ENCODE peak calls at places on chromosomes 1 and 21, in nine cellular contexts. A is fibroblast of villous mesenchyme, V is astrocyte of the spinal cord, R is neural progenitor cell, O is neural crest cell, M is sigmoid colon, T is astrocyte, E is cardiac fibroblast, B is GM20000. U is an unnamed sample.

GRCh38 chr1:204915856-204916485 is 45.3 kb downstream of the NFASC start:
- DNase-seq in T (no peak), R (no peak), B (no peak), V (no peak), M (peak; percentile 58), O (no peak), E (no peak), A (no peak), U (no peak)

GRCh38 chr1:12456979-12457378 is 161.0 kb downstream of the DHRS3 start:
- DNase-seq in O (no peak), A (no peak), T (peak; percentile 92), E (peak; percentile 71), R (no peak), M (no peak), V (peak; percentile 78), B (no peak), U (no peak)

GRCh38 chr1:222914861-222915632 is 100.2 kb downstream of the DISP1 start:
- DNase-seq in T (peak; percentile 80), E (peak; percentile 91), O (no peak), V (peak; percentile 39), A (peak; percentile 45), B (no peak), R (no peak), M (no peak), U (no peak)

GRCh38 chr1:198205021-198205684 is 48.4 kb downstream of the NEK7 start:
- DNase-seq in A (no peak), M (no peak), T (no peak), V (peak; percentile 32), O (no peak), R (no peak), E (peak; percentile 36), B (no peak), U (no peak)

GRCh38 chr1:39898648-39899603 is 2.8 kb downstream of the MYCL start:
- DNase-seq in E (peak; percentile 68), R (peak; percentile 94), V (peak; percentile 58), A (peak; percentile 65), B (peak; percentile 61), T (peak; percentile 74), M (no peak), O (peak; percentile 74), U (no peak)

GRCh38 chr1:38728176-38728908 is 131.2 kb downstream of the RRAGC start:
- DNase-seq in V (peak; percentile 72), R (peak; percentile 8), A (peak; percentile 83), E (peak; percentile 78), M (peak; percentile 81), O (no peak), T (peak; percentile 90), B (no peak), U (peak; percentile 60)

GRCh38 chr1:41856361-41857285 is 62.1 kb downstream of the HIVEP3 start:
- DNase-seq in A (no peak), E (no peak), O (no peak), V (peak; percentile 69), M (no peak), T (peak; percentile 74), R (no peak), B (no peak), U (no peak)

GRCh38 chr1:38071530-38072266 is 25.1 kb upstream of the POU3F1 start:
- DNase-seq in O (no peak), V (peak; percentile 22), B (peak; percentile 66), M (no peak), T (peak; percentile 16), E (peak; percentile 61), R (no peak), A (peak; percentile 44), U (no peak)

GRCh38 chr1:205983925-205984725 is 19.1 kb downstream of the RAB7B start:
- DNase-seq in V (peak; percentile 55), A (peak; percentile 53), R (peak; percentile 79), M (peak; percentile 72), O (peak; percentile 46), E (peak; percentile 68), B (peak; percentile 74), T (peak; percentile 51), U (no peak)

GRCh38 chr1:111471012-111471411 is 2.8 kb upstream of the C1orf162 start:
- DNase-seq in A (no peak), T (no peak), M (peak; percentile 77), E (no peak), O (no peak), B (no peak), V (no peak), R (no peak), U (no peak)

GRCh38 chr1:53634571-53634979 is 104.4 kb downstream of the GLIS1 start:
- DNase-seq in R (no peak), V (no peak), T (no peak), B (no peak), O (no peak), E (no peak), M (peak; percentile 48), A (no peak), U (no peak)

GRCh38 chr1:112358798-112359408 is 37.1 kb upstream of the CTTNBP2NL start:
- DNase-seq in T (peak; percentile 10), R (peak; percentile 65), V (peak; percentile 37), M (peak; percentile 93), E (peak; percentile 73), B (peak; percentile 57), O (peak; percentile 27), A (peak; percentile 59), U (peak; percentile 92)

GRCh38 chr1:225754940-225755635 is 22.5 kb upstream of the SRP9 start:
- DNase-seq in A (peak; percentile 91), O (no peak), E (peak; percentile 95), T (peak; percentile 97), V (peak; percentile 92), R (no peak), B (no peak), M (no peak), U (peak; percentile 76)

GRCh38 chr1:235093685-235094592 is 34.7 kb downstream of the TOMM20 start:
- DNase-seq in B (peak; percentile 77), V (peak; percentile 72), O (peak; percentile 87), A (peak; percentile 72), M (peak; percentile 85), E (peak; percentile 77), R (peak; percentile 83), T (no peak), U (no peak)

GRCh38 chr1:39328110-39328509 is 123.6 kb downstream of the MACF1 start:
- DNase-seq in E (no peak), M (no peak), T (no peak), R (no peak), O (no peak), A (no peak), V (no peak), B (no peak), U (no peak)

GRCh38 chr21:40732243-40732642 is 114.7 kb downstream of the DSCAM start:
- DNase-seq in V (peak; percentile 20), A (no peak), B (no peak), T (peak; percentile 37), E (no peak), R (no peak), M (no peak), O (no peak), U (no peak)

GRCh38 chr1:9784508-9785133 is 39.1 kb downstream of the CLSTN1 start:
- DNase-seq in V (peak; percentile 71), B (peak; percentile 69), T (peak; percentile 35), R (peak; percentile 63), M (peak; percentile 65), E (peak; percentile 75), O (peak; percentile 43), A (peak; percentile 71), U (no peak)

GRCh38 chr1:95309031-95309459 is 75.0 kb downstream of the RWDD3 start:
- DNase-seq in T (peak; percentile 12), E (peak; percentile 56), M (no peak), O (peak; percentile 32), V (peak; percentile 38), A (peak; percentile 36), B (no peak), R (peak; percentile 80), U (no peak)
- TF ChIP-seq CTCF in T (peak; percentile 55), E (peak; percentile 59), M (peak; percentile 52), O (peak; percentile 71), V (peak; percentile 62), A (peak; percentile 66), B (no peak), R (peak; percentile 84), U (peak; percentile 75)

DNA sequence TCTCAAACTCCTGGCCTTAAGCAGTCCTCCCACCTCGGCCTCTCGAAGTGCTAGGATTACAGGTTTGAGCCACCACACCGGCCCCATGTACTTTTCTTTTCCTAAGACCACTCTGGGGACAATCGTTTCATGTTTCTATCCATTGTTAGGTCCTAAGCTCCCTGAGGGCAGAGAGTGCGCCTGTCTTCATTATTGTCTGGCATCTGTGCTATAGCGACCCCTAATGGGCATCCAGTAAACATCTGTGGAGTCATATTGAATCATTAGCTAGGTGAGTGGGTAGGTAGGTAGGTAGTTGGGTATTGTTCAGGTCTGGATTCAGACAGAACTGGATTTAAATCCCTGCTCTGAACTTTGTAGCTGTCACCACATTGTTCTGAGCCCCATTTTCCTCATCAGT is 66.1 kb downstream of the TMEM53 start:
- DNase-seq in T (no peak), B (peak; percentile 20), V (no peak), O (no peak), M (no peak), A (no peak), E (peak; percentile 16), R (no peak), U (no peak)
- TF ChIP-seq CTCF in T (peak; percentile 5), B (no peak), V (no peak), O (peak; percentile 38), M (no peak), A (peak; percentile 33), E (peak; percentile 36), R (peak; percentile 37), U (no peak)

GRCh38 chr1:27372808-27373690 is 1.6 kb downstream of the FCN3 start:
- DNase-seq in B (no peak), R (peak; percentile 50), T (no peak), V (no peak), A (no peak), M (no peak), O (no peak), E (no peak), U (no peak)
- TF ChIP-seq CTCF in B (no peak), R (peak; percentile 52), T (peak; percentile 13), V (peak; percentile 42), A (peak; percentile 41), M (no peak), O (peak; percentile 50), E (peak; percentile 36), U (no peak)

GRCh38 chr1:174726167-174726879 is 273.4 kb upstream of the CACYBP start:
- DNase-seq in B (peak; percentile 25), V (peak; percentile 58), A (peak; percentile 39), R (peak; percentile 39), E (peak; percentile 63), M (no peak), O (no peak), T (peak; percentile 10), U (no peak)
- TF ChIP-seq CTCF in B (no peak), V (peak; percentile 44), A (peak; percentile 47), R (peak; percentile 74), E (peak; percentile 44), M (peak; percentile 31), O (peak; percentile 76), T (peak; percentile 41), U (no peak)

U was measured in right atrium auricular region.